ENCODE peak calls at places on chromosomes 4 and X, in seven cellular contexts. One of them, this sample, is unnamed.

GRCh38 chr4:10783351-10783750 is 98.8 kb upstream of the CLNK start:
- DNase-seq in mucosa of descending colon: no peak
- DNase-seq in IMR-90: peak
- DNase-seq in sigmoid colon: no peak
- DNase-seq in brain microvascular endothelial cell: peak
- DNase-seq in body of pancreas: no peak
- DNase-seq in HL-60: no peak
- DNase-seq in this sample: peak

GRCh38 chr4:175971393-175972179 is 94.1 kb upstream of the WDR17 start:
- DNase-seq in sigmoid colon: no peak
- DNase-seq in IMR-90: no peak
- DNase-seq in brain microvascular endothelial cell: no peak
- DNase-seq in body of pancreas: no peak
- DNase-seq in HL-60: no peak
- DNase-seq in mucosa of descending colon: no peak
- DNase-seq in this sample: no peak

GRCh38 chr4:96766359-96766758 is 926.5 kb downstream of the PDHA2 start:
- DNase-seq in HL-60: no peak
- DNase-seq in body of pancreas: no peak
- DNase-seq in sigmoid colon: no peak
- DNase-seq in mucosa of descending colon: no peak
- DNase-seq in brain microvascular endothelial cell: no peak
- DNase-seq in IMR-90: no peak
- DNase-seq in this sample: no peak

GRCh38 chr4:145731026-145731425 is 51.1 kb downstream of the C4orf51 start:
- DNase-seq in HL-60: no peak
- DNase-seq in body of pancreas: peak
- DNase-seq in brain microvascular endothelial cell: no peak
- DNase-seq in sigmoid colon: no peak
- DNase-seq in IMR-90: peak
- DNase-seq in mucosa of descending colon: peak
- DNase-seq in this sample: peak

GRCh38 chrX:73842541-73843234 is 279.7 kb downstream of the CHIC1 start:
- DNase-seq in brain microvascular endothelial cell: no peak
- DNase-seq in mucosa of descending colon: no peak
- DNase-seq in IMR-90: no peak
- DNase-seq in body of pancreas: no peak
- DNase-seq in sigmoid colon: no peak
- DNase-seq in HL-60: no peak
- DNase-seq in this sample: no peak

GRCh38 chr4:128543726-128544125 is 256.1 kb upstream of the PGRMC2 start:
- DNase-seq in HL-60: no peak
- DNase-seq in IMR-90: no peak
- DNase-seq in sigmoid colon: no peak
- DNase-seq in body of pancreas: no peak
- DNase-seq in brain microvascular endothelial cell: no peak
- DNase-seq in mucosa of descending colon: no peak
- DNase-seq in this sample: no peak

GRCh38 chrX:79270401-79270800 is 96.7 kb downstream of the ITM2A start:
- DNase-seq in HL-60: peak
- DNase-seq in IMR-90: no peak
- DNase-seq in brain microvascular endothelial cell: no peak
- DNase-seq in sigmoid colon: no peak
- DNase-seq in mucosa of descending colon: peak
- DNase-seq in body of pancreas: peak
- DNase-seq in this sample: no peak

GRCh38 chrX:433771-434170 is 47.1 kb upstream of the PPP2R3B start:
- DNase-seq in HL-60: no peak
- DNase-seq in mucosa of descending colon: peak
- DNase-seq in IMR-90: no peak
- DNase-seq in brain microvascular endothelial cell: no peak
- DNase-seq in body of pancreas: no peak
- DNase-seq in sigmoid colon: peak
- DNase-seq in this sample: no peak

GRCh38 chr4:57410331-57411052 is 300.3 kb upstream of the IGFBP7 start:
- DNase-seq in IMR-90: no peak
- DNase-seq in sigmoid colon: peak
- DNase-seq in body of pancreas: no peak
- DNase-seq in HL-60: no peak
- DNase-seq in brain microvascular endothelial cell: no peak
- DNase-seq in mucosa of descending colon: no peak
- DNase-seq in this sample: peak

GRCh38 chr4:11138964-11139363 is 289.7 kb downstream of the HS3ST1 start:
- DNase-seq in mucosa of descending colon: no peak
- DNase-seq in HL-60: no peak
- DNase-seq in sigmoid colon: no peak
- DNase-seq in brain microvascular endothelial cell: no peak
- DNase-seq in body of pancreas: no peak
- DNase-seq in IMR-90: no peak
- DNase-seq in this sample: no peak

GRCh38 chrX:110302975-110303374 is 14.9 kb downstream of the AMMECR1 start:
- DNase-seq in IMR-90: no peak
- DNase-seq in brain microvascular endothelial cell: no peak
- DNase-seq in sigmoid colon: no peak
- DNase-seq in mucosa of descending colon: no peak
- DNase-seq in body of pancreas: no peak
- DNase-seq in HL-60: no peak
- DNase-seq in this sample: no peak

GRCh38 chr4:183838987-183839712 is 66.0 kb upstream of the STOX2 start:
- DNase-seq in IMR-90: peak
- DNase-seq in body of pancreas: no peak
- DNase-seq in sigmoid colon: no peak
- DNase-seq in mucosa of descending colon: no peak
- DNase-seq in HL-60: peak
- DNase-seq in brain microvascular endothelial cell: peak
- DNase-seq in this sample: no peak
- TF ChIP-seq CTCF in IMR-90: peak
- TF ChIP-seq CTCF in body of pancreas: no peak
- TF ChIP-seq CTCF in sigmoid colon: no peak
- TF ChIP-seq CTCF in mucosa of descending colon: no peak
- TF ChIP-seq CTCF in HL-60: no peak
- TF ChIP-seq CTCF in brain microvascular endothelial cell: peak
- TF ChIP-seq CTCF in this sample: no peak

GRCh38 chrX:153647461-153648357 is 706 bp downstream of the DUSP9 start:
- DNase-seq in sigmoid colon: peak
- DNase-seq in HL-60: no peak
- DNase-seq in IMR-90: no peak
- DNase-seq in brain microvascular endothelial cell: no peak
- DNase-seq in mucosa of descending colon: no peak
- DNase-seq in body of pancreas: peak
- DNase-seq in this sample: no peak
- H3K4me3 ChIP-seq in sigmoid colon: peak
- H3K4me3 ChIP-seq in HL-60: no peak
- H3K4me3 ChIP-seq in IMR-90: no peak
- H3K4me3 ChIP-seq in brain microvascular endothelial cell: no peak
- H3K4me3 ChIP-seq in mucosa of descending colon: no peak
- H3K4me3 ChIP-seq in body of pancreas: no peak
- H3K4me3 ChIP-seq in this sample: no peak

GRCh38 chrX:21481761-21482160 is 107.5 kb downstream of the CNKSR2 start:
- DNase-seq in HL-60: no peak
- DNase-seq in brain microvascular endothelial cell: no peak
- DNase-seq in IMR-90: no peak
- DNase-seq in body of pancreas: no peak
- DNase-seq in sigmoid colon: no peak
- DNase-seq in mucosa of descending colon: no peak
- DNase-seq in this sample: no peak

DNA sequence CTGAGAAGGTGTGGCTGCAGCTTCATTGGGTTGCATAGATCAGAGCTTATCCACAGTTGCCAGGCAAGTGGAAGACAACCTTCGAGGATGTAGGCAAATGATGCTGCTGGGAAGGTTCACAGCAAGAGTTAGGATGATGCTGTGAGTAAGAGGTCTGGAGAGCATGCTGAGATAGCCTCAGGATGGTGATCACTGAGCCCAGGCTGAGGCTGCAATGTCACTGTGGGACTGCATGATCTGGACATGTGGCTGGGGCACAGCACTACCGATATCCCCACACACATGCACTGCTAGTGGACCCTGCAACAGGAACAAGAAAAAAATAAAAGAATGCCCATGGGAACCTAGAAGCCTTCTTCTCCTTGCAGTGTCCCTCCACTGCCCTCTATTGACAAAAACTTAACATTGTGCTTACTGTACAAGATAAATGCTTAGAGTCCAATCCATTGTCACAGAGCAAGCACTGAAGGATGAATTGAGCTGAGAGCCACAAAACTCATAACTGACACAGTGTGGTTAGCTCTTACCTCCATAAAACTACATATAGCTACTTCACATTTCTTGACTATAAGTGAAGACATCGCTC is 105.6 kb downstream of the CNKSR2 start:
- DNase-seq in body of pancreas: no peak
- DNase-seq in HL-60: peak
- DNase-seq in sigmoid colon: no peak
- DNase-seq in brain microvascular endothelial cell: peak
- DNase-seq in IMR-90: peak
- DNase-seq in mucosa of descending colon: no peak
- DNase-seq in this sample: peak
- TF ChIP-seq CTCF in body of pancreas: peak
- TF ChIP-seq CTCF in HL-60: no peak
- TF ChIP-seq CTCF in sigmoid colon: no peak
- TF ChIP-seq CTCF in brain microvascular endothelial cell: peak
- TF ChIP-seq CTCF in IMR-90: peak
- TF ChIP-seq CTCF in mucosa of descending colon: peak
- TF ChIP-seq CTCF in this sample: peak

GRCh38 chr4:120070191-120070590 is 3.5 kb upstream of the MAD2L1 start:
- DNase-seq in body of pancreas: no peak
- DNase-seq in mucosa of descending colon: no peak
- DNase-seq in IMR-90: peak
- DNase-seq in HL-60: no peak
- DNase-seq in brain microvascular endothelial cell: no peak
- DNase-seq in sigmoid colon: no peak
- DNase-seq in this sample: no peak

GRCh38 chr4:120066525-120067333 is at the start of gene MAD2L1:
- DNase-seq in HL-60: peak
- DNase-seq in body of pancreas: peak
- DNase-seq in IMR-90: peak
- DNase-seq in sigmoid colon: peak
- DNase-seq in brain microvascular endothelial cell: peak
- DNase-seq in mucosa of descending colon: peak
- DNase-seq in this sample: peak

GRCh38 chr4:120062663-120063195 is 3.9 kb downstream of the MAD2L1 start:
- DNase-seq in sigmoid colon: no peak
- DNase-seq in body of pancreas: no peak
- DNase-seq in brain microvascular endothelial cell: no peak
- DNase-seq in mucosa of descending colon: no peak
- DNase-seq in HL-60: no peak
- DNase-seq in IMR-90: peak
- DNase-seq in this sample: no peak

GRCh38 chr4:120066182-120066524 is 495 bp downstream of the MAD2L1 start:
- DNase-seq in mucosa of descending colon: no peak
- DNase-seq in body of pancreas: no peak
- DNase-seq in brain microvascular endothelial cell: no peak
- DNase-seq in IMR-90: no peak
- DNase-seq in HL-60: peak
- DNase-seq in sigmoid colon: no peak
- DNase-seq in this sample: no peak

GRCh38 chr4:120064887-120065286 is 1.8 kb downstream of the MAD2L1 start:
- DNase-seq in body of pancreas: no peak
- DNase-seq in brain microvascular endothelial cell: no peak
- DNase-seq in sigmoid colon: no peak
- DNase-seq in HL-60: no peak
- DNase-seq in IMR-90: no peak
- DNase-seq in mucosa of descending colon: no peak
- DNase-seq in this sample: no peak
- H3K4me3 ChIP-seq in body of pancreas: no peak
- H3K4me3 ChIP-seq in brain microvascular endothelial cell: no peak
- H3K4me3 ChIP-seq in sigmoid colon: no peak
- H3K4me3 ChIP-seq in HL-60: peak
- H3K4me3 ChIP-seq in IMR-90: no peak
- H3K4me3 ChIP-seq in mucosa of descending colon: no peak
- H3K4me3 ChIP-seq in this sample: no peak

GRCh38 chr4:15002659-15003440 is 569 bp downstream of the CPEB2 start:
- DNase-seq in body of pancreas: peak
- DNase-seq in mucosa of descending colon: peak
- DNase-seq in brain microvascular endothelial cell: peak
- DNase-seq in sigmoid colon: peak
- DNase-seq in HL-60: peak
- DNase-seq in IMR-90: peak
- DNase-seq in this sample: no peak

GRCh38 chr4:15001825-15002658 is at the start of gene CPEB2:
- DNase-seq in brain microvascular endothelial cell: peak
- DNase-seq in IMR-90: peak
- DNase-seq in mucosa of descending colon: peak
- DNase-seq in sigmoid colon: peak
- DNase-seq in body of pancreas: peak
- DNase-seq in HL-60: peak
- DNase-seq in this sample: peak

GRCh38 chr4:15003891-15004700 is 1.8 kb downstream of the CPEB2 start:
- DNase-seq in body of pancreas: peak
- DNase-seq in HL-60: peak
- DNase-seq in IMR-90: no peak
- DNase-seq in brain microvascular endothelial cell: no peak
- DNase-seq in mucosa of descending colon: peak
- DNase-seq in sigmoid colon: peak
- DNase-seq in this sample: no peak

GRCh38 chr4:15004701-15005301 is 2.5 kb downstream of the CPEB2 start:
- DNase-seq in HL-60: peak
- DNase-seq in brain microvascular endothelial cell: peak
- DNase-seq in mucosa of descending colon: peak
- DNase-seq in body of pancreas: peak
- DNase-seq in IMR-90: peak
- DNase-seq in sigmoid colon: peak
- DNase-seq in this sample: no peak

DNA sequence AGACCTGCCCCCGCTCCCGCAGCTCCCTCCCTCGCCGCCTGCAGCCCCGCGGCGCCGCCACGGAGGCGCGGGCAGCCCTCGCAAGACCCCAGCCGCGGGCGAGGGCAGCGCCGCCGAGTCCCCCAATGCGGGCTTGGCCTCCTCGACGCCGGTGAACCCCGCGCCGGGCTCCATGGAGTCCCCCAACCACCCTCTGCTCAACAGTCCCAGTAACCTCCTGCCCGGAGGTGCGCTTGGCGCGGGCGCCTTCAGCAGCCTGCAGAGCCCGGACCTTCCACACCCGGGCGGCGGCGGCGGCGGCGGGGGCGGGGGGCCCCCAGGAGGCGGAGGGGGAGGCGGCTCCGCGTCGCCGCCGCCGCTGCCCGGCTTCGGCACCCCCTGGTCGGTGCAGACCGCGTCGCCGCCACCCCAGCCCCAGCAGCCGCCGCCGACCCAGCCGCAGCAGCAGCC is 1.2 kb downstream of the CPEB2 start:
- DNase-seq in sigmoid colon: peak
- DNase-seq in body of pancreas: peak
- DNase-seq in IMR-90: peak
- DNase-seq in brain microvascular endothelial cell: no peak
- DNase-seq in HL-60: peak
- DNase-seq in mucosa of descending colon: peak
- DNase-seq in this sample: no peak
- TF ChIP-seq CTCF in sigmoid colon: no peak
- TF ChIP-seq CTCF in body of pancreas: no peak
- TF ChIP-seq CTCF in IMR-90: no peak
- TF ChIP-seq CTCF in brain microvascular endothelial cell: no peak
- TF ChIP-seq CTCF in HL-60: no peak
- TF ChIP-seq CTCF in mucosa of descending colon: no peak
- TF ChIP-seq CTCF in this sample: no peak